ENCODE peak calls at places on chromosomes 5 and 9, in five cellular contexts. P, Q, G, J and L are unnamed samples.

GRCh38 chr5:36573441-36573840 is 33.0 kb upstream of the SLC1A3 start:
- DNase-seq in P (no peak), Q (no peak), G (no peak), J (no peak), L (no peak)

GRCh38 chr9:82598254-82599039 is 464.5 kb downstream of the RASEF start:
- DNase-seq in P (no peak), Q (no peak), G (no peak), J (no peak), L (no peak)

GRCh38 chr9:14692918-14693861 is at the start of gene ZDHHC21:
- DNase-seq in P (peak; percentile 48), Q (peak; percentile 78), G (peak; percentile 92), J (peak; percentile 71), L (peak; percentile 69)

GRCh38 chr5:165642366-165642765 is 2136.9 kb downstream of the MAT2B start:
- DNase-seq in P (no peak), Q (no peak), G (no peak), J (no peak), L (no peak)

GRCh38 chr5:134127376-134127861 is 12.9 kb downstream of the TCF7 start:
- DNase-seq in P (no peak), Q (peak; percentile 49), G (no peak), J (peak; percentile 69), L (no peak)

GRCh38 chr5:136802382-136802781 is 437.0 kb upstream of the TRPC7 start:
- DNase-seq in P (no peak), Q (no peak), G (no peak), J (no peak), L (no peak)

GRCh38 chr5:78758169-78758839 is 109.7 kb upstream of the LHFPL2 start:
- DNase-seq in P (no peak), Q (no peak), G (no peak), J (no peak), L (no peak)

GRCh38 chr5:131581710-131582109 is 53.3 kb downstream of the RAPGEF6 start:
- DNase-seq in P (no peak), Q (no peak), G (no peak), J (no peak), L (no peak)

GRCh38 chr9:112037281-112038016 is 137.6 kb downstream of the SUSD1 start:
- DNase-seq in P (no peak), Q (no peak), G (no peak), J (peak; percentile 61), L (peak; percentile 75)

GRCh38 chr5:109324941-109325340 is 84.8 kb downstream of the PJA2 start:
- DNase-seq in P (no peak), Q (no peak), G (no peak), J (no peak), L (no peak)